ENCODE peak calls at places on chromosome 15, in nine cellular contexts. One of them, this sample, is unnamed.

GRCh38 chr15:58521293-58521991 is 89.7 kb downstream of the LIPC start:
- DNase-seq in prostate gland: peak; percentile 41
- DNase-seq in body of pancreas: peak; percentile 42
- DNase-seq in transverse colon: no peak
- DNase-seq in sigmoid colon: no peak
- DNase-seq in IMR-90: peak; percentile 84
- DNase-seq in heart left ventricle: no peak
- DNase-seq in right lobe of liver: peak; percentile 52
- DNase-seq in spleen: peak; percentile 89
- DNase-seq in this sample: no peak

GRCh38 chr15:90716976-90717821 is at the start of gene BLM:
- DNase-seq in transverse colon: peak; percentile 96
- DNase-seq in heart left ventricle: peak; percentile 96
- DNase-seq in IMR-90: peak; percentile 97
- DNase-seq in prostate gland: peak; percentile 96
- DNase-seq in body of pancreas: peak; percentile 97
- DNase-seq in spleen: peak; percentile 98
- DNase-seq in sigmoid colon: peak; percentile 98
- DNase-seq in right lobe of liver: peak; percentile 97
- DNase-seq in this sample: peak; percentile 97

GRCh38 chr15:36265422-36265821 is 314.0 kb upstream of the CDIN1 start:
- DNase-seq in heart left ventricle: no peak
- DNase-seq in IMR-90: peak; percentile 67
- DNase-seq in spleen: no peak
- DNase-seq in right lobe of liver: no peak
- DNase-seq in body of pancreas: no peak
- DNase-seq in sigmoid colon: no peak
- DNase-seq in prostate gland: no peak
- DNase-seq in transverse colon: no peak
- DNase-seq in this sample: no peak

GRCh38 chr15:91298101-91298500 is 198.0 kb downstream of the SV2B start:
- DNase-seq in spleen: no peak
- DNase-seq in sigmoid colon: no peak
- DNase-seq in IMR-90: no peak
- DNase-seq in right lobe of liver: no peak
- DNase-seq in heart left ventricle: no peak
- DNase-seq in body of pancreas: no peak
- DNase-seq in transverse colon: no peak
- DNase-seq in prostate gland: no peak
- DNase-seq in this sample: no peak

GRCh38 chr15:76930831-76931396 is 635 bp upstream of the RCN2 start:
- DNase-seq in right lobe of liver: no peak
- DNase-seq in heart left ventricle: no peak
- DNase-seq in sigmoid colon: no peak
- DNase-seq in transverse colon: no peak
- DNase-seq in body of pancreas: no peak
- DNase-seq in prostate gland: no peak
- DNase-seq in spleen: no peak
- DNase-seq in IMR-90: no peak
- DNase-seq in this sample: no peak

GRCh38 chr15:91100561-91101355 is 701 bp downstream of the SV2B start:
- DNase-seq in transverse colon: no peak
- DNase-seq in prostate gland: no peak
- DNase-seq in spleen: no peak
- DNase-seq in right lobe of liver: no peak
- DNase-seq in heart left ventricle: no peak
- DNase-seq in body of pancreas: no peak
- DNase-seq in sigmoid colon: no peak
- DNase-seq in IMR-90: peak; percentile 7
- DNase-seq in this sample: no peak

GRCh38 chr15:49023354-49023753 is 22.9 kb downstream of the SECISBP2L start:
- DNase-seq in IMR-90: no peak
- DNase-seq in transverse colon: no peak
- DNase-seq in sigmoid colon: no peak
- DNase-seq in body of pancreas: no peak
- DNase-seq in prostate gland: no peak
- DNase-seq in spleen: no peak
- DNase-seq in heart left ventricle: no peak
- DNase-seq in right lobe of liver: no peak
- DNase-seq in this sample: no peak

GRCh38 chr15:78810377-78811123 is 714 bp downstream of the ADAMTS7 start:
- DNase-seq in transverse colon: peak; percentile 50
- DNase-seq in IMR-90: peak; percentile 35
- DNase-seq in prostate gland: no peak
- DNase-seq in right lobe of liver: peak; percentile 64
- DNase-seq in sigmoid colon: peak; percentile 78
- DNase-seq in spleen: peak; percentile 81
- DNase-seq in heart left ventricle: peak; percentile 73
- DNase-seq in body of pancreas: peak; percentile 53
- DNase-seq in this sample: peak; percentile 67

GRCh38 chr15:96119734-96120133 is 210.8 kb upstream of the NR2F2 start:
- DNase-seq in prostate gland: no peak
- DNase-seq in heart left ventricle: no peak
- DNase-seq in IMR-90: no peak
- DNase-seq in body of pancreas: no peak
- DNase-seq in sigmoid colon: no peak
- DNase-seq in transverse colon: no peak
- DNase-seq in spleen: no peak
- DNase-seq in right lobe of liver: no peak
- DNase-seq in this sample: no peak

GRCh38 chr15:73388256-73388781 is 19.6 kb upstream of the HCN4 start:
- DNase-seq in spleen: no peak
- DNase-seq in prostate gland: no peak
- DNase-seq in body of pancreas: peak; percentile 27
- DNase-seq in right lobe of liver: no peak
- DNase-seq in IMR-90: peak; percentile 68
- DNase-seq in sigmoid colon: no peak
- DNase-seq in transverse colon: no peak
- DNase-seq in heart left ventricle: no peak
- DNase-seq in this sample: no peak

GRCh38 chr15:50256188-50257041 is 9.1 kb downstream of the HDC start:
- DNase-seq in IMR-90: peak; percentile 89
- DNase-seq in prostate gland: no peak
- DNase-seq in right lobe of liver: no peak
- DNase-seq in heart left ventricle: no peak
- DNase-seq in spleen: no peak
- DNase-seq in body of pancreas: no peak
- DNase-seq in transverse colon: no peak
- DNase-seq in sigmoid colon: no peak
- DNase-seq in this sample: no peak

GRCh38 chr15:36775209-36775608 is 195.8 kb downstream of the CDIN1 start:
- DNase-seq in sigmoid colon: no peak
- DNase-seq in spleen: no peak
- DNase-seq in IMR-90: no peak
- DNase-seq in prostate gland: no peak
- DNase-seq in transverse colon: no peak
- DNase-seq in right lobe of liver: no peak
- DNase-seq in body of pancreas: no peak
- DNase-seq in heart left ventricle: no peak
- DNase-seq in this sample: no peak

GRCh38 chr15:69926011-69926410 is 171.7 kb downstream of the TLE3 start:
- DNase-seq in prostate gland: no peak
- DNase-seq in sigmoid colon: no peak
- DNase-seq in transverse colon: no peak
- DNase-seq in spleen: no peak
- DNase-seq in body of pancreas: no peak
- DNase-seq in heart left ventricle: no peak
- DNase-seq in IMR-90: no peak
- DNase-seq in right lobe of liver: no peak
- DNase-seq in this sample: no peak

GRCh38 chr15:89399070-89399389 is 64.4 kb upstream of the POLG start:
- DNase-seq in heart left ventricle: no peak
- DNase-seq in sigmoid colon: no peak
- DNase-seq in prostate gland: no peak
- DNase-seq in transverse colon: no peak
- DNase-seq in spleen: no peak
- DNase-seq in body of pancreas: no peak
- DNase-seq in IMR-90: no peak
- DNase-seq in right lobe of liver: no peak
- DNase-seq in this sample: no peak

GRCh38 chr15:34436956-34437442 is 609 bp downstream of the GOLGA8A start:
- DNase-seq in transverse colon: peak; percentile 39
- DNase-seq in heart left ventricle: peak; percentile 28
- DNase-seq in spleen: peak; percentile 89
- DNase-seq in body of pancreas: peak; percentile 42
- DNase-seq in sigmoid colon: no peak
- DNase-seq in prostate gland: no peak
- DNase-seq in right lobe of liver: no peak
- DNase-seq in IMR-90: peak; percentile 4
- DNase-seq in this sample: peak; percentile 28

GRCh38 chr15:52101542-52102340 is 10.8 kb downstream of the BCL2L10 start:
- DNase-seq in right lobe of liver: no peak
- DNase-seq in IMR-90: no peak
- DNase-seq in sigmoid colon: no peak
- DNase-seq in prostate gland: no peak
- DNase-seq in body of pancreas: no peak
- DNase-seq in heart left ventricle: no peak
- DNase-seq in spleen: no peak
- DNase-seq in transverse colon: no peak
- DNase-seq in this sample: no peak

GRCh38 chr15:75578206-75578947 is 738 bp downstream of the PTPN9 start:
- DNase-seq in heart left ventricle: peak; percentile 21
- DNase-seq in IMR-90: no peak
- DNase-seq in body of pancreas: peak; percentile 41
- DNase-seq in prostate gland: peak; percentile 12
- DNase-seq in sigmoid colon: no peak
- DNase-seq in transverse colon: peak; percentile 44
- DNase-seq in right lobe of liver: peak; percentile 55
- DNase-seq in spleen: peak; percentile 89
- DNase-seq in this sample: peak; percentile 44

GRCh38 chr15:98920091-98920880 is 87.3 kb downstream of the PGPEP1L start:
- DNase-seq in IMR-90: no peak
- DNase-seq in heart left ventricle: no peak
- DNase-seq in sigmoid colon: no peak
- DNase-seq in prostate gland: no peak
- DNase-seq in body of pancreas: no peak
- DNase-seq in spleen: no peak
- DNase-seq in transverse colon: no peak
- DNase-seq in right lobe of liver: peak; percentile 10
- DNase-seq in this sample: no peak

GRCh38 chr15:40238927-40239591 is at the start of gene PAK6:
- DNase-seq in body of pancreas: peak; percentile 83
- DNase-seq in prostate gland: peak; percentile 81
- DNase-seq in transverse colon: peak; percentile 46
- DNase-seq in IMR-90: peak; percentile 53
- DNase-seq in sigmoid colon: peak; percentile 66
- DNase-seq in spleen: no peak
- DNase-seq in heart left ventricle: no peak
- DNase-seq in right lobe of liver: peak; percentile 44
- DNase-seq in this sample: peak; percentile 84

GRCh38 chr15:64893481-64894394 is 18.0 kb upstream of the ANKDD1A start:
- DNase-seq in right lobe of liver: peak; percentile 90
- DNase-seq in heart left ventricle: peak; percentile 96
- DNase-seq in sigmoid colon: peak; percentile 97
- DNase-seq in transverse colon: peak; percentile 92
- DNase-seq in spleen: peak; percentile 98
- DNase-seq in prostate gland: peak; percentile 80
- DNase-seq in body of pancreas: peak; percentile 79
- DNase-seq in IMR-90: peak; percentile 93
- DNase-seq in this sample: peak; percentile 91
- TF ChIP-seq POLR2A in right lobe of liver: peak; percentile 38
- TF ChIP-seq POLR2A in heart left ventricle: no peak
- TF ChIP-seq POLR2A in sigmoid colon: no peak
- TF ChIP-seq POLR2A in transverse colon: peak; percentile 61
- TF ChIP-seq POLR2A in spleen: peak; percentile 88
- TF ChIP-seq POLR2A in prostate gland: peak; percentile 56
- TF ChIP-seq POLR2A in body of pancreas: no peak
- TF ChIP-seq POLR2A in IMR-90: peak; percentile 33
- TF ChIP-seq POLR2A in this sample: no peak

GRCh38 chr15:41504751-41505492 is 8.7 kb downstream of the LTK start:
- DNase-seq in prostate gland: no peak
- DNase-seq in IMR-90: no peak
- DNase-seq in sigmoid colon: no peak
- DNase-seq in transverse colon: no peak
- DNase-seq in body of pancreas: no peak
- DNase-seq in heart left ventricle: no peak
- DNase-seq in right lobe of liver: no peak
- DNase-seq in spleen: no peak
- DNase-seq in this sample: no peak

GRCh38 chr15:41501961-41502786 is 8.5 kb downstream of the ITPKA start:
- DNase-seq in prostate gland: no peak
- DNase-seq in heart left ventricle: no peak
- DNase-seq in IMR-90: no peak
- DNase-seq in spleen: peak; percentile 86
- DNase-seq in sigmoid colon: no peak
- DNase-seq in transverse colon: no peak
- DNase-seq in right lobe of liver: no peak
- DNase-seq in body of pancreas: no peak
- DNase-seq in this sample: no peak

GRCh38 chr15:41503669-41504010 is 10.0 kb downstream of the ITPKA start:
- DNase-seq in body of pancreas: no peak
- DNase-seq in spleen: no peak
- DNase-seq in right lobe of liver: no peak
- DNase-seq in IMR-90: no peak
- DNase-seq in heart left ventricle: no peak
- DNase-seq in prostate gland: peak; percentile 23
- DNase-seq in sigmoid colon: no peak
- DNase-seq in transverse colon: no peak
- DNase-seq in this sample: peak; percentile 72

GRCh38 chr15:41501191-41501917 is 7.7 kb downstream of the ITPKA start:
- DNase-seq in heart left ventricle: no peak
- DNase-seq in sigmoid colon: no peak
- DNase-seq in IMR-90: peak; percentile 44
- DNase-seq in transverse colon: no peak
- DNase-seq in spleen: peak; percentile 83
- DNase-seq in right lobe of liver: no peak
- DNase-seq in body of pancreas: no peak
- DNase-seq in prostate gland: no peak
- DNase-seq in this sample: no peak

GRCh38 chr15:41502787-41503668 is 9.4 kb downstream of the ITPKA start:
- DNase-seq in sigmoid colon: no peak
- DNase-seq in IMR-90: no peak
- DNase-seq in body of pancreas: no peak
- DNase-seq in transverse colon: no peak
- DNase-seq in right lobe of liver: no peak
- DNase-seq in spleen: no peak
- DNase-seq in prostate gland: no peak
- DNase-seq in heart left ventricle: no peak
- DNase-seq in this sample: no peak
- TF ChIP-seq POLR2A in sigmoid colon: no peak
- TF ChIP-seq POLR2A in IMR-90: no peak
- TF ChIP-seq POLR2A in body of pancreas: no peak
- TF ChIP-seq POLR2A in transverse colon: no peak
- TF ChIP-seq POLR2A in right lobe of liver: no peak
- TF ChIP-seq POLR2A in spleen: no peak
- TF ChIP-seq POLR2A in prostate gland: no peak
- TF ChIP-seq POLR2A in heart left ventricle: no peak
- TF ChIP-seq POLR2A in this sample: no peak

GRCh38 chr15:28887344-28888174 is 1.8 kb downstream of the APBA2 start:
- DNase-seq in right lobe of liver: no peak
- DNase-seq in heart left ventricle: no peak
- DNase-seq in IMR-90: no peak
- DNase-seq in transverse colon: no peak
- DNase-seq in sigmoid colon: no peak
- DNase-seq in prostate gland: no peak
- DNase-seq in body of pancreas: peak; percentile 66
- DNase-seq in spleen: peak; percentile 45
- DNase-seq in this sample: no peak
- TF ChIP-seq POLR2A in right lobe of liver: no peak
- TF ChIP-seq POLR2A in heart left ventricle: no peak
- TF ChIP-seq POLR2A in IMR-90: no peak
- TF ChIP-seq POLR2A in transverse colon: no peak
- TF ChIP-seq POLR2A in sigmoid colon: no peak
- TF ChIP-seq POLR2A in prostate gland: no peak
- TF ChIP-seq POLR2A in body of pancreas: no peak
- TF ChIP-seq POLR2A in spleen: no peak
- TF ChIP-seq POLR2A in this sample: no peak

GRCh38 chr15:24956131-24956838 is 1.5 kb downstream of the SNRPN start:
- DNase-seq in IMR-90: peak; percentile 74
- DNase-seq in transverse colon: peak; percentile 78
- DNase-seq in spleen: peak; percentile 91
- DNase-seq in heart left ventricle: peak; percentile 74
- DNase-seq in prostate gland: peak; percentile 75
- DNase-seq in sigmoid colon: peak; percentile 90
- DNase-seq in body of pancreas: peak; percentile 82
- DNase-seq in right lobe of liver: peak; percentile 69
- DNase-seq in this sample: peak; percentile 74
- TF ChIP-seq POLR2A in IMR-90: no peak
- TF ChIP-seq POLR2A in transverse colon: peak; percentile 49
- TF ChIP-seq POLR2A in spleen: no peak
- TF ChIP-seq POLR2A in heart left ventricle: no peak
- TF ChIP-seq POLR2A in prostate gland: peak; percentile 16
- TF ChIP-seq POLR2A in sigmoid colon: no peak
- TF ChIP-seq POLR2A in body of pancreas: peak; percentile 67
- TF ChIP-seq POLR2A in right lobe of liver: peak; percentile 37
- TF ChIP-seq POLR2A in this sample: no peak

This sample was measured in stomach.